ENCODE peak calls at places on chromosomes 13 and 19, in seven cellular contexts. C is H7; Z is stimulated activated naive B cell treated with anti-CD40 and anti-IgM and Interleukin-4, amounts not matched to agents 10 μg/mL and 1 μg/mL and 100 μg/mL, for 72 hours; P is GM04503; L is islet precursor cell; V is posterior cingulate gyrus; N is cardiac muscle cell. T is an unnamed sample.

GRCh38 chr13:33057019-33057785 is 41.0 kb downstream of the KL start:
- DNase-seq in C (peak), Z (no peak), P (no peak), L (no peak), V (no peak), N (peak), T (peak)

GRCh38 chr19:13260883-13261653 is 110.9 kb downstream of the IER2 start:
- DNase-seq in C (no peak), Z (peak), P (peak), L (peak), V (no peak), N (peak), T (no peak)

GRCh38 chr13:26254583-26255102 is 714 bp downstream of the CDK8 start:
- DNase-seq in C (peak), Z (peak), P (no peak), L (peak), V (peak), N (peak), T (no peak)

GRCh38 chr19:4597278-4597974 is 37.9 kb upstream of the SEMA6B start:
- DNase-seq in C (peak), Z (no peak), P (no peak), L (peak), V (no peak), N (no peak), T (no peak)

GRCh38 chr19:13051581-13052165 is 51.0 kb downstream of the LYL1 start:
- DNase-seq in C (peak), Z (no peak), P (no peak), L (peak), V (peak), N (peak), T (peak)

GRCh38 chr19:40948580-40949299 is 42.3 kb upstream of the CYP2B6 start:
- DNase-seq in C (no peak), Z (no peak), P (no peak), L (peak), V (no peak), N (no peak), T (no peak)

GRCh38 chr13:51614350-51614786 is 30.1 kb downstream of the WDFY2 start:
- DNase-seq in C (no peak), Z (peak), P (no peak), L (no peak), V (no peak), N (no peak), T (no peak)

GRCh38 chr19:37930416-37930815 is 23.4 kb downstream of the SIPA1L3 start:
- DNase-seq in C (no peak), Z (no peak), P (no peak), L (no peak), V (no peak), N (peak), T (no peak)

GRCh38 chr13:45931211-45931610 is 79.7 kb upstream of the SIAH3 start:
- DNase-seq in C (no peak), Z (no peak), P (no peak), L (no peak), V (no peak), N (no peak), T (no peak)

GRCh38 chr19:7970716-7971448 is 27.4 kb upstream of the TIMM44 start:
- DNase-seq in C (peak), Z (peak), P (no peak), L (peak), V (no peak), N (peak), T (peak)

GRCh38 chr13:90615767-90616166 is 731.7 kb upstream of the MIR17HG start:
- DNase-seq in C (no peak), Z (no peak), P (no peak), L (no peak), V (no peak), N (no peak), T (no peak)

GRCh38 chr19:5018224-5019015 is 49.5 kb downstream of the KDM4B start:
- DNase-seq in C (no peak), Z (no peak), P (no peak), L (no peak), V (no peak), N (peak), T (no peak)

GRCh38 chr19:58279925-58280316 is 1.2 kb downstream of the ZNF8 start:
- DNase-seq in C (no peak), Z (no peak), P (no peak), L (no peak), V (no peak), N (no peak), T (no peak)

GRCh38 chr13:51220706-51221105 is 1.5 kb upstream of the FAM124A start:
- DNase-seq in C (no peak), Z (no peak), P (no peak), L (no peak), V (no peak), N (no peak), T (no peak)

GRCh38 chr19:38061294-38061693 is 154.3 kb downstream of the SIPA1L3 start:
- DNase-seq in C (no peak), Z (no peak), P (peak), L (peak), V (no peak), N (peak), T (no peak)

GRCh38 chr13:96141032-96141431 is 51.1 kb downstream of the HS6ST3 start:
- DNase-seq in C (no peak), Z (no peak), P (no peak), L (no peak), V (no peak), N (peak), T (no peak)

GRCh38 chr13:31310781-31311180 is 111.0 kb downstream of the B3GLCT start:
- DNase-seq in C (no peak), Z (no peak), P (no peak), L (no peak), V (no peak), N (no peak), T (no peak)

GRCh38 chr13:49693877-49694276 is 2.6 kb upstream of the EBPL start:
- DNase-seq in C (no peak), Z (no peak), P (no peak), L (no peak), V (no peak), N (no peak), T (no peak)

GRCh38 chr13:66087149-66087780 is 1142.9 kb downstream of the PCDH9 start:
- DNase-seq in C (no peak), Z (no peak), P (no peak), L (no peak), V (no peak), N (peak), T (no peak)

GRCh38 chr19:52898101-52898500 is 666 bp upstream of the ZNF320 start:
- DNase-seq in C (peak), Z (peak), P (no peak), L (peak), V (no peak), N (no peak), T (no peak)